ENCODE peak calls at places on chromosomes 5 and 9, in four cellular contexts. R is K562, X is HL-60, F is GM12878. B is an unnamed sample.

GRCh38 chr5:61817472-61818326 is 485.6 kb downstream of the ZSWIM6 start:
- DNase-seq in R (no peak), F (no peak), X (no peak), B (no peak)

GRCh38 chr9:89975024-89975423 is 370.2 kb downstream of the GADD45G start:
- DNase-seq in X (no peak), R (no peak), F (no peak), B (no peak)

GRCh38 chr9:3880851-3881250 is 355.1 kb upstream of the RFX3 start:
- DNase-seq in F (no peak), X (no peak), R (no peak), B (no peak)

GRCh38 chr9:131410051-131410491 is 16.2 kb downstream of the PRRC2B start:
- DNase-seq in F (no peak), X (peak), R (peak), B (no peak)

GRCh38 chr5:129591508-129592160 is 131.5 kb downstream of the ADAMTS19 start:
- DNase-seq in R (no peak), F (no peak), X (no peak), B (no peak)

GRCh38 chr9:71733176-71733575 is 35.1 kb downstream of the CEMIP2 start:
- DNase-seq in F (no peak), R (no peak), X (no peak), B (no peak)

GRCh38 chr9:136859821-136860269 is 6.3 kb downstream of the EDF1 start:
- DNase-seq in F (no peak), X (no peak), R (no peak), B (no peak)

GRCh38 chr5:3351581-3352442 is 243.8 kb upstream of the IRX1 start:
- DNase-seq in X (no peak), F (no peak), R (no peak), B (no peak)

GRCh38 chr9:83280259-83280658 is 217.3 kb upstream of the RASEF start:
- DNase-seq in X (no peak), F (no peak), R (no peak), B (no peak)

GRCh38 chr5:27682600-27682999 is 644.2 kb upstream of the CDH9 start:
- DNase-seq in R (no peak), X (no peak), F (no peak), B (no peak)
- TF ChIP-seq SPI1 in R (no peak), X (no peak), F (no peak), B (no peak)

GRCh38 chr5:139458580-139459407 is 3.7 kb downstream of the ECSCR start:
- DNase-seq in F (peak), X (peak), R (no peak), B (peak)
- TF ChIP-seq SPI1 in F (peak), X (no peak), R (no peak), B (peak)

GRCh38 chr9:115925424-115925823 is 228.2 kb upstream of the PAPPA start:
- DNase-seq in F (no peak), R (no peak), X (no peak), B (no peak)

GRCh38 chr9:115923410-115923809 is 230.2 kb upstream of the PAPPA start:
- DNase-seq in R (no peak), F (no peak), X (no peak), B (no peak)

GRCh38 chr9:115922441-115922840 is 231.2 kb upstream of the PAPPA start:
- DNase-seq in R (no peak), X (no peak), F (no peak), B (no peak)

GRCh38 chr9:115924669-115924987 is 229.0 kb upstream of the PAPPA start:
- DNase-seq in R (no peak), F (no peak), X (no peak), B (no peak)

GRCh38 chr9:115923903-115924668 is 229.5 kb upstream of the PAPPA start:
- DNase-seq in X (no peak), F (no peak), R (no peak), B (no peak)
- TF ChIP-seq SPI1 in X (no peak), F (no peak), R (no peak), B (no peak)

GRCh38 chr5:149433524-149434131 is 54.5 kb upstream of the IL17B start:
- DNase-seq in R (no peak), F (no peak), X (peak), B (no peak)
- TF ChIP-seq SPI1 in R (no peak), F (no peak), X (no peak), B (no peak)

GRCh38 chr9:21450733-21451394 is 10.6 kb downstream of the IFNA1 start:
- DNase-seq in F (no peak), R (no peak), X (no peak), B (no peak)
- TF ChIP-seq SPI1 in F (no peak), R (no peak), X (no peak), B (no peak)

DNA sequence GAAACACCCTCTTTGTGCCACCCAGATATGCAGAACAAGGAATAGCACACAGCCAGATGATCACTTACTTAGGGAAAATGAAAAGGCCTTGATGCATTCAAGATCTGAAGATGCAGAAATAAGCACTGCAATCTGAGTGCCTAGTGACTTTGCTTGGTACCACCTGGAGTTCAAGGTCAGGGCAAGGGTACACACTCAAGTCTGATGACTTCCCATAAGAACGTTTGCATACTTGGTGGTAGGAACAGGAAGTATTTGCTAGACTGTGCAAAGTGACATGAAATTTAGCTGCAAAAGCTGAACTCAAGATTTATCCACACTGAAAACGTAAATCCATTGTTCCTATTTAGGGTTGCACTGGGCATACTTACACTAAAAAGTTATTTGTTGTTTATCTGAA is 177.1 kb downstream of the PIK3R1 start:
- DNase-seq in F (no peak), R (no peak), X (no peak), B (no peak)
- TF ChIP-seq SPI1 in F (no peak), R (no peak), X (no peak), B (no peak)

DNA sequence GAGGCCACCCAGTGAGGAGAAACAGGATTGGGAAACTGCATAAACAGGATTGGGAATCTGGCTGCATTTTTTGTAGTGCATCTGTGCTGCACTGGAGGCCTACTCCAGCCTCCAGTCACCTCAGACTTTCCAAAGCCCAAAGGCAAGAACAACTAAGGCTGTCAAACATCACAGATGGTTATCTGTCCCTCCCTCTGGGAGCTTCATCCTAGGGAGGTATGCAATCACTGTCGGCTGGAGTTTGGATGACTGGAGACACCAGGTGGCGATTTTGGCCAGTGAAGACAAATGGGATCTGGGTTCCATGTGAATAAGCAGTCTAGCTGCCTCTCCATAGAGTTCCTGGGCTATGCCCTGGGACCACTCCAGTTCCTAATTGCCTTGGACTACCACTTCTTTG is 9.3 kb upstream of the SPINK13 start:
- DNase-seq in X (no peak), R (no peak), F (no peak), B (no peak)
- TF ChIP-seq SPI1 in X (no peak), R (no peak), F (no peak), B (no peak)

GRCh38 chr9:115442054-115442453 is 324.1 kb upstream of the TNC start:
- DNase-seq in F (no peak), X (no peak), R (no peak), B (no peak)

GRCh38 chr9:115443890-115444289 is 325.9 kb upstream of the TNC start:
- DNase-seq in F (no peak), R (no peak), X (no peak), B (no peak)

DNA sequence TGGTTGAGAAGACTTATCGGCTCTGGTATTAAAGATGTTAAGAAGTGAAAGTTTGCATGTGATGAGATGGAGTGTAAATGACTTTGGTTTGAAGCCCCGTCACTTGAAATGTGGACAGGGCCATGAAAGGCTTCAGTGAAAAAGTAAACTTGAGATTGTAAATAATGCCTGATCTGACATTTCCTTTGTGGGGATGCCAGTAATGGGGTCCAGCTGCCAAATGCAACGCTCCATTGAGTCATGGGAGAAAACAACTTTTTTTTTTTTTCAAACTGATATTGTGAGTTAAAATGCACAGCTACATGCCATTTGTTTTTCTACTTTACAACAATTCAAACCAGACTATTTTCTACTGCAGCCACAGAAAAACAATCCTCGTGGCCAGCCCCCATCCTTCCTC is 327.0 kb upstream of the TNC start:
- DNase-seq in R (no peak), F (no peak), X (no peak), B (no peak)
- TF ChIP-seq SPI1 in R (no peak), F (no peak), X (no peak), B (no peak)

GRCh38 chr5:179190851-179191505 is 130.8 kb downstream of the ZNF354C start:
- DNase-seq in F (no peak), R (no peak), X (no peak), B (no peak)
- TF ChIP-seq SPI1 in F (no peak), R (no peak), X (no peak), B (no peak)